ENCODE peak calls at places on chromosomes 3 and 15, in five cellular contexts. I is activated CD4-positive, alpha-beta memory T cell treated with anti-CD3 and anti-CD28 coated beads, Interleukin-2, amount 10 ng/mL, durations not matched to agents 7 days and 5 days; Q is heart left ventricle; N is left lung; Y is T follicular helper cell. A is an unnamed sample.

GRCh38 chr3:181974198-181974597 is 262.5 kb downstream of the SOX2 start:
- DNase-seq in N (no peak), Y (no peak), I (no peak), Q (no peak), A (no peak)

GRCh38 chr15:32029409-32029861 is 880 bp upstream of the CHRNA7 start:
- DNase-seq in I (no peak), Q (no peak), Y (no peak), N (no peak), A (no peak)

GRCh38 chr15:34812369-34812768 is 17.0 kb upstream of the ACTC1 start:
- DNase-seq in I (no peak), Y (no peak), N (no peak), Q (no peak), A (no peak)

GRCh38 chr3:54649551-54649950 is 278.3 kb downstream of the LRTM1 start:
- DNase-seq in Q (no peak), I (no peak), N (no peak), Y (no peak), A (no peak)

GRCh38 chr3:46593979-46594378 is 18.3 kb upstream of the FAM240A start:
- DNase-seq in Q (no peak), Y (no peak), I (no peak), N (no peak), A (no peak)

GRCh38 chr3:100400424-100400781 is 486 bp downstream of the TOMM70 start:
- DNase-seq in I (peak), N (peak), Q (no peak), Y (peak), A (peak)

GRCh38 chr3:81891056-81891455 is 129.6 kb upstream of the GBE1 start:
- DNase-seq in Y (no peak), N (no peak), Q (no peak), I (no peak), A (no peak)

GRCh38 chr3:108430540-108430939 is 79.9 kb downstream of the MYH15 start:
- DNase-seq in Y (no peak), N (no peak), I (no peak), Q (no peak), A (no peak)

GRCh38 chr3:117526485-117527079 is 817.0 kb downstream of the TUSC7 start:
- DNase-seq in I (no peak), Q (no peak), Y (no peak), N (no peak), A (peak)

GRCh38 chr15:42608110-42608531 is 32.7 kb downstream of the STARD9 start:
- DNase-seq in Y (no peak), Q (no peak), N (peak), I (peak), A (peak)

GRCh38 chr3:58526124-58526957 is 10.6 kb downstream of the ACOX2 start:
- DNase-seq in I (no peak), Y (no peak), N (no peak), Q (no peak), A (no peak)

GRCh38 chr3:195097331-195098255 is 173.4 kb downstream of the XXYLT1 start:
- DNase-seq in Y (no peak), I (no peak), Q (peak), N (peak), A (no peak)

GRCh38 chr15:68492855-68493254 is 60.9 kb upstream of the ITGA11 start:
- DNase-seq in I (no peak), Q (no peak), N (no peak), Y (no peak), A (no peak)

A was measured in RPMI8226.